ENCODE peak calls at places on chromosome 9, in four cellular contexts. Z is uterus, D is upper lobe of right lung, G is GM23248. I is an unnamed sample.

GRCh38 chr9:133862585-133863041 is 124.5 kb upstream of the SARDH start:
- DNase-seq in Z (no peak), D (no peak), G (no peak), I (no peak)

GRCh38 chr9:69758001-69758730 is 1.6 kb downstream of the PTAR1 start:
- DNase-seq in Z (no peak), D (no peak), G (peak; percentile 46), I (no peak)

GRCh38 chr9:137971477-137972138 is 94.0 kb downstream of the CACNA1B start:
- DNase-seq in Z (peak; percentile 1), D (peak; percentile 32), G (no peak), I (peak; percentile 32)

GRCh38 chr9:97772145-97772544 is 75.0 kb upstream of the XPA start:
- DNase-seq in Z (no peak), D (no peak), G (no peak), I (peak; percentile 69)

GRCh38 chr9:69898714-69899209 is 78.1 kb downstream of the CFAP95 start:
- DNase-seq in Z (no peak), D (no peak), G (peak; percentile 81), I (no peak)

GRCh38 chr9:100601216-100601615 is 23.3 kb downstream of the CAVIN4 start:
- DNase-seq in Z (no peak), D (no peak), G (peak; percentile 84), I (peak; percentile 89)

GRCh38 chr9:98865284-98865683 is 57.8 kb downstream of the GALNT12 start:
- DNase-seq in Z (no peak), D (no peak), G (no peak), I (no peak)

GRCh38 chr9:36721846-36722588 is 149.3 kb downstream of the MELK start:
- DNase-seq in Z (no peak), D (peak; percentile 72), G (peak; percentile 8), I (no peak)

GRCh38 chr9:23551171-23551795 is 274.8 kb downstream of the ELAVL2 start:
- DNase-seq in Z (no peak), D (no peak), G (no peak), I (no peak)

GRCh38 chr9:4674783-4675182 is 4.6 kb upstream of the CDC37L1 start:
- DNase-seq in Z (no peak), D (no peak), G (peak; percentile 93), I (no peak)

GRCh38 chr9:131046093-131046380 is 37.1 kb downstream of the LAMC3 start:
- DNase-seq in Z (no peak), D (no peak), G (peak; percentile 34), I (no peak)

GRCh38 chr9:77495834-77496671 is 152.1 kb downstream of the GNA14 start:
- DNase-seq in Z (peak; percentile 45), D (no peak), G (peak; percentile 85), I (no peak)

GRCh38 chr9:121646992-121647391 is 4.4 kb upstream of the DAB2IP start:
- DNase-seq in Z (no peak), D (no peak), G (no peak), I (no peak)

GRCh38 chr9:14308751-14309140 is 5.2 kb downstream of the NFIB start:
- DNase-seq in Z (no peak), D (no peak), G (no peak), I (no peak)

GRCh38 chr9:7045361-7045760 is 287.6 kb downstream of the KDM4C start:
- DNase-seq in Z (no peak), D (no peak), G (peak; percentile 49), I (no peak)

GRCh38 chr9:120110520-120110919 is 469.4 kb downstream of the CDK5RAP2 start:
- DNase-seq in Z (no peak), D (no peak), G (no peak), I (no peak)

GRCh38 chr9:111891910-111892499 is 4.6 kb upstream of the UGCG start:
- DNase-seq in Z (no peak), D (no peak), G (no peak), I (no peak)

GRCh38 chr9:88425538-88425950 is 37.3 kb downstream of the SPIN1 start:
- DNase-seq in Z (peak; percentile 52), D (no peak), G (peak; percentile 15), I (no peak)

GRCh38 chr9:83142389-83142788 is 79.4 kb upstream of the RASEF start:
- DNase-seq in Z (no peak), D (no peak), G (no peak), I (no peak)

GRCh38 chr9:86660146-86660545 is 287.2 kb downstream of the GAS1 start:
- DNase-seq in Z (no peak), D (no peak), G (peak; percentile 90), I (no peak)

GRCh38 chr9:96655198-96655851 is at the start of gene PRXL2C:
- DNase-seq in Z (peak; percentile 85), D (peak; percentile 95), G (peak; percentile 88), I (peak; percentile 92)

GRCh38 chr9:130320697-130321080 is 55.1 kb downstream of the HMCN2 start:
- DNase-seq in Z (no peak), D (peak; percentile 69), G (no peak), I (peak; percentile 88)

GRCh38 chr9:93048706-93049448 is 9.6 kb upstream of the SUSD3 start:
- DNase-seq in Z (no peak), D (no peak), G (no peak), I (no peak)

GRCh38 chr9:99433095-99433494 is 211.0 kb downstream of the SEC61B start:
- DNase-seq in Z (no peak), D (no peak), G (no peak), I (no peak)

GRCh38 chr9:120412425-120412951 is 167.5 kb downstream of the CDK5RAP2 start:
- DNase-seq in Z (no peak), D (no peak), G (peak; percentile 75), I (peak; percentile 51)

GRCh38 chr9:87556821-87557220 is 59.2 kb downstream of the DAPK1 start:
- DNase-seq in Z (no peak), D (no peak), G (no peak), I (peak; percentile 31)

GRCh38 chr9:19595003-19595402 is 186.2 kb downstream of the ACER2 start:
- DNase-seq in Z (no peak), D (no peak), G (no peak), I (no peak)

GRCh38 chr9:86434039-86434726 is 80.0 kb upstream of the TUT7 start:
- DNase-seq in Z (peak; percentile 85), D (no peak), G (peak; percentile 81), I (no peak)

DNA sequence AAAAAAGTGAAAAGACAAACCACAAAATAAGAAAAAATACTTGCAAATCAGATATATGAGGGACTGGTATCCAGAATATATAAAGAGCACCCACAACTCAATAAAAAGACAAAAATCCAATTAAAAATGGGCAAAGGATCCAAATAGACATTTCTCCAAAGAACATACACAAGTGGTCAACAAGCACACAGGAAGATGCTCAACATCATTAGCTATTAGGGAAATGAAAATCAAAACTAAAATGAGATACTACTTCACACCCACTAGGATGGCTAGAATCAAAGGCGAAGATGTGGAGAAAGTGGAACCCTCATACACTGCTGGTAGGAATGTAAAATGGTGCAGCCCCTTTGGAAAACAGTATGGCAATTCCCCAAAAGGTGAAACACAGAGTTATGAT is 21.1 kb upstream of the DPM2 start:
- DNase-seq in Z (no peak), D (no peak), G (no peak), I (no peak)
- H3K4me1 ChIP-seq in Z (peaks cover 50% of the 10 kb centered on the region), D (peaks cover 45% of the 10 kb centered on the region), G (peaks cover 20% of the 10 kb centered on the region), I (peaks cover 5% of the 10 kb centered on the region)

GRCh38 chr9:128909859-128910258 is 10.9 kb upstream of the PHYHD1 start:
- DNase-seq in Z (no peak), D (no peak), G (no peak), I (peak; percentile 35)
- H3K4me1 ChIP-seq in Z (peaks cover 42% of the 10 kb centered on the region), D (peaks cover 44% of the 10 kb centered on the region), G (peaks cover 33% of the 10 kb centered on the region), I (peaks cover 16% of the 10 kb centered on the region)

DNA sequence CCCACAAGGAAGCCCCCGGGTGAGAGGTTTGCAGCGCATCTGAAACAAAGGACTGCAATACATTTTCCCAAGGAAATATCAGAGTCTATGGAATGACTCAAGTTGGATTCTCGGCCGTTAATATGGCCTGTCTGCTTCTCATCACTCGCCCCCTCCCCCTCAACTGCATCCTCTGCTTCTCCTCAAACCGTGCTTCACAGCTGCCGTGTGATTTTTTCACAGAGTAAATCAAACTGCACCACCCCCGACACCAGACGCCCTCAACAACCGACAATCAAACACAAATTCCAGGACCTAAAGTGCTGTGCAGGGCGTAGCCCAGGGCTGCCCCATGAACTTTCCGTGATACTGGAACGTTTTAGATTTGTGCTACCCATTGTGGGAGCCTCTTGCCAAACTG is 176.9 kb downstream of the ROR2 start:
- DNase-seq in Z (peak; percentile 38), D (no peak), G (no peak), I (no peak)
- H3K4me1 ChIP-seq in Z (no peaks in the 10 kb centered on the region), D (peaks cover 19% of the 10 kb centered on the region), G (peaks cover 39% of the 10 kb centered on the region), I (peaks cover 19% of the 10 kb centered on the region)

GRCh38 chr9:127524373-127524772 is 73.1 kb downstream of the LRSAM1 start:
- DNase-seq in Z (no peak), D (no peak), G (no peak), I (no peak)
- H3K4me1 ChIP-seq in Z (peaks cover 19% of the 10 kb centered on the region), D (peaks cover 45% of the 10 kb centered on the region), G (peaks cover 41% of the 10 kb centered on the region), I (no peaks in the 10 kb centered on the region)

GRCh38 chr9:73129941-73130695 is 21.5 kb upstream of the ANXA1 start:
- DNase-seq in Z (no peak), D (no peak), G (no peak), I (no peak)
- H3K4me1 ChIP-seq in Z (no peaks in the 10 kb centered on the region), D (peaks cover 6% of the 10 kb centered on the region), G (peaks cover 34% of the 10 kb centered on the region), I (no peaks in the 10 kb centered on the region)

DNA sequence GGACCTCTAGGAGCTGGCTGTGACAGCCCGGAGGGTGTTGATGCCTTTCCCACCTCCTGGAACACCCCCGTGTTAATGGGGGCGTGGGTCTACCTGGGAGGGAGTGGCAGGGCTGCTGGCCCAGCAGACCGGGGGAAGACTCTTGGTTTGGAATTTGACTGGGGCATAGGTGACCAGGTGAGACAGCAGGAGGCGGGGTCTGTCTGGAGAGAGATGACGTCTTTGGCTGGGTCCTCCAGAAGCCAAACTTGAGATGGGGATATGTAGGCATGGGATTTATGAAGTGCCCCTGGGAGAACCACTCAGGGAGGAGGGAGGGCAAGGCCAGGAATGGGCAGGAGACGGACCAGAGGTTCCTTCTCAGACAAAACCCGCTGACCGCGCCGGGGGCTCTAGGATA is 42.6 kb downstream of the NEK6 start:
- DNase-seq in Z (no peak), D (no peak), G (no peak), I (peak; percentile 72)
- H3K4me1 ChIP-seq in Z (peaks cover 13% of the 10 kb centered on the region), D (peaks cover 50% of the 10 kb centered on the region), G (peaks cover 30% of the 10 kb centered on the region), I (no peaks in the 10 kb centered on the region)

DNA sequence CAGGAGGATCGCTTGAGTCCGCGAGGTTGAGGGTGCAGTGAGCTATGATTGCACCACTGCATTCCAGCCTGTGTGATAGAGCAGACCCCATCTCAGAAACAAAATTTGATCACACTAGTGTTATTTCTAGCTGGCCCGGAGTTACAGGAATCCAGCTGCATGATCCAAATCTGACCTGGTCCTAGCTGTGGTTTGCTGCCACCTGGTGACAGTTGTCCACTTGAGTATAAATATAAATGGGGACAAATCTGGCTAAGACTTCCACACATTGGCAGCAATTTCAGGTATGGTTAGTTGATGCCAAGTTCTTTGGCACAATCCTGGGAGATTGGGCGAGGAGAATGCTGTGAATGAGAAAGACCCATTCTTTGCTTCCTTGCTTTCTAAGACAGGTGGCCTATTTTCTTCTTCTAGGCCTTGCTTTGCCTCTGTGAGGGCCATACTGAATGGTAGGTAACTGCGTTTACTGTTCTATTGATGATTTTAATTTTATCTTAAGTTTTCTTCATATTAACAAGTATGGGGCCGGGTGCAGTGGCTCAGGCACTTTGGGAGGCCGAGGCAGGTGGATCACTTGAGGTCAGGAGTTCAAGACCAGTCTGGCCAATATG is 35.4 kb downstream of the UBE2R2 start:
- DNase-seq in Z (peak; percentile 49), D (peak; percentile 71), G (peak; percentile 79), I (peak; percentile 76)
- H3K4me1 ChIP-seq in Z (peaks cover 13% of the 10 kb centered on the region), D (peaks cover 32% of the 10 kb centered on the region), G (peaks cover 23% of the 10 kb centered on the region), I (peaks cover 3% of the 10 kb centered on the region)

GRCh38 chr9:107547772-107548297 is 58.3 kb upstream of the KLF4 start:
- DNase-seq in Z (peak; percentile 57), D (no peak), G (peak; percentile 14), I (no peak)
- H3K4me1 ChIP-seq in Z (no peaks in the 10 kb centered on the region), D (peaks cover 15% of the 10 kb centered on the region), G (peaks cover 19% of the 10 kb centered on the region), I (peaks cover 7% of the 10 kb centered on the region)

I was measured in endodermal cell.